ENCODE peak calls at places on chromosome 21, in six cellular contexts. O is kidney epithelial cell, H is ascending aorta, C is GM12878, J is retinal pigment epithelial cell, N is A549. G is an unnamed sample.

GRCh38 chr21:29133796-29134195 is 3.4 kb downstream of the MAP3K7CL start:
- DNase-seq in O (no peak), H (no peak), C (no peak), J (no peak), N (no peak), G (no peak)

GRCh38 chr21:44956356-44957046 is 16.7 kb downstream of the SLX9 start:
- DNase-seq in O (no peak), H (no peak), C (no peak), J (no peak), N (no peak), G (no peak)

GRCh38 chr21:36203603-36203889 is 46.9 kb downstream of the DOP1B start:
- DNase-seq in O (peak), H (no peak), C (peak), J (peak), N (peak), G (peak)

GRCh38 chr21:41659791-41660560 is 106.9 kb downstream of the RIPK4 start:
- DNase-seq in O (no peak), H (peak), C (no peak), J (peak), N (peak), G (no peak)

GRCh38 chr21:41833138-41834115 is 45.7 kb downstream of the PRDM15 start:
- DNase-seq in O (no peak), H (peak), C (peak), J (no peak), N (no peak), G (no peak)

GRCh38 chr21:31143021-31143420 is 104.7 kb upstream of the KRTAP19-8 start:
- DNase-seq in O (no peak), H (no peak), C (no peak), J (no peak), N (no peak), G (no peak)

GRCh38 chr21:40752125-40752524 is 94.8 kb downstream of the DSCAM start:
- DNase-seq in O (no peak), H (no peak), C (no peak), J (no peak), N (no peak), G (no peak)

GRCh38 chr21:31348188-31348587 is 4.1 kb upstream of the TIAM1 start:
- DNase-seq in O (no peak), H (no peak), C (no peak), J (no peak), N (no peak), G (no peak)

GRCh38 chr21:44654576-44654950 is at the start of gene KRTAP12-4:
- DNase-seq in O (no peak), H (no peak), C (no peak), J (no peak), N (no peak), G (no peak)

GRCh38 chr21:24112020-24112419 is 1495.3 kb downstream of the MRPL39 start:
- DNase-seq in O (no peak), H (no peak), C (no peak), J (no peak), N (no peak), G (no peak)

GRCh38 chr21:45310446-45310845 is 22.8 kb upstream of the POFUT2 start:
- DNase-seq in O (no peak), H (no peak), C (no peak), J (no peak), N (no peak), G (no peak)

GRCh38 chr21:37257526-37257966 is 9.6 kb downstream of the VPS26C start:
- DNase-seq in O (no peak), H (no peak), C (no peak), J (no peak), N (peak), G (no peak)

GRCh38 chr21:15104470-15104869 is 39.7 kb upstream of the NRIP1 start:
- DNase-seq in O (no peak), H (no peak), C (no peak), J (no peak), N (no peak), G (no peak)

GRCh38 chr21:42203936-42204335 is 15.0 kb upstream of the ABCG1 start:
- DNase-seq in O (no peak), H (no peak), C (no peak), J (no peak), N (no peak), G (no peak)

GRCh38 chr21:31554511-31555022 is 104.9 kb upstream of the SOD1 start:
- DNase-seq in O (peak), H (no peak), C (peak), J (no peak), N (no peak), G (no peak)

GRCh38 chr21:43597845-43598244 is 61.4 kb downstream of the HSF2BP start:
- DNase-seq in O (no peak), H (no peak), C (no peak), J (no peak), N (no peak), G (no peak)
- H3K4me3 ChIP-seq in O (no peak), H (no peak), C (no peak), J (no peak), N (no peak), G (no peak)

GRCh38 chr21:33991091-33991490 is 75.5 kb upstream of the ATP5PO start:
- DNase-seq in O (no peak), H (no peak), C (no peak), J (no peak), N (no peak), G (no peak)

GRCh38 chr21:33985117-33986050 is 69.8 kb upstream of the ATP5PO start:
- DNase-seq in O (no peak), H (no peak), C (no peak), J (no peak), N (no peak), G (no peak)

GRCh38 chr21:33989440-33989839 is 73.8 kb upstream of the ATP5PO start:
- DNase-seq in O (no peak), H (no peak), C (no peak), J (no peak), N (no peak), G (no peak)

GRCh38 chr21:33987461-33987860 is 71.9 kb upstream of the ATP5PO start:
- DNase-seq in O (no peak), H (no peak), C (no peak), J (no peak), N (no peak), G (no peak)

DNA sequence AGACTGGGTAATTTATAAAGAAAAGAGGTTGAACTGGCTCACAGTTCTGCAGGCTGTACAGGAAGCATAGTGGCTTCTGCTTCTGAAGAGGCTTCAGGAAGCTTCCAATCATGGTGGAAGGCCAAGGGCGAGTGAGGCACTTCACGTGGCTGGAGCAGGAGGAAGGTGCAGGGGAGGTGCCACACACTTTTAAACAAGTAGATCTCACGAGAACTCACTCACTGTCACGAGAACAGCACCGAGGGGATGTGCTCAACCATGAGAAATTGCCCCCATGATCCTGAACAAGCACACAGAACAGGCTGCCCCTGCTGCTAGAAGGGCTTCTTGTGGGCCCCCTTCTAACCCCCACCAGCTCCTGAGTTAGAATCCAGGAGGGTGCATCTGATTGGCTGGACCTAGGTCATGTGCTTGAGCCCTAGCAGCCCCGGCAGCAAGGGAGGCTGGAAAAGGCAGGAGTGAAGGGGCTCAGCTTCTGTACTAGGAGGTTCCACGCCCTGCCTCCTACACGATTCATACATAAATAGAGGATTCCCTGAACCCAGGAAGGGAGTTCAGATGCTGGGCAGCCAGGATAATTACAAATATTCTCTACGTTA is 72.7 kb upstream of the ATP5PO start:
- DNase-seq in O (no peak), H (no peak), C (no peak), J (no peak), N (no peak), G (no peak)
- TF ChIP-seq CTCF in O (no peak), H (no peak), C (no peak), J (no peak), N (no peak), G (no peak)

DNA sequence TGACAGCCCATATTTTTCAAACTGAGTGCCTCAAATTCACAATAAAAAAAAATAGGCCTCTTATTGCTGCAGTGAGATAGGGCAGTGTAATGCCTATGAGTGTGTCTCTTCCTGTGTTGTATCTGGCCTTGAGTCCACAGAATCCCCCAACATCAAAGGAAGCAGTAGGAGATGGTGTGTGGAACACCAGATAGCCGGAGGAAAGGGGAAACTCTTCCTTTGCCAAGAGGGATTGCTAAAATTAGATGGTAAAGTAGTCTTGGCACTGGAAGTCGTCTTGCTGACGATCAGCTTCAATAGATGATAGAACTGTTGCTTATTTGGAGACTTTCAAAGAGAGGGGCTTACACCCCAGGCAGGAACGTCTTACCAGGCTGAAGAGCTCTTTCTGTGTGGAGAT is 51.8 kb downstream of the RUNX1 start:
- DNase-seq in O (no peak), H (no peak), C (no peak), J (no peak), N (no peak), G (no peak)
- H3K4me3 ChIP-seq in O (no peak), H (no peak), C (no peak), J (no peak), N (no peak), G (no peak)

DNA sequence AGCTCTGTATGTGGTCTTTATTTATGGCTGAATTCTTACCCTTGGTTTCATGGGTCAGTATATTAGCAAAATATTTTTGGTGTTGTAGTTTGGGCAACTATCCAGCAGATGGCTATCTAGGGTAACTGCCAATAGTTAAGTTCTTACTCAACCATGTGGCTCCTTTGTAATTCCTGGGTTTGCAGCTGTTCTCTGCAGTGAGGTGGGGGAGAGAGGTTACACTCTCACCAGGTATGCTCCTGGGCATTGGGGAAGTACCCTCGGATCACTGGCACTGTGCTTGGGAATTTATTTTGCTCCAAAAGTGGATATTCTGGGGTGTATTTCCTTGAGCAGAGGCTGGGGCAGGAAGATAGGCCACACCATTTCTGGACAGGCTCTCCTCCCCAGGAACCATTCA is 436.7 kb upstream of the TMPRSS15 start:
- DNase-seq in O (no peak), H (no peak), C (no peak), J (no peak), N (peak), G (no peak)
- TF ChIP-seq CTCF in O (peak), H (no peak), C (no peak), J (peak), N (no peak), G (peak)